ENCODE peak calls at places on chromosomes 5 and 9, in ten cellular contexts. One of them, this sample, is unnamed.

GRCh38 chr5:50663636-50664035 is 2.8 kb upstream of the PARP8 start:
- DNase-seq in iPS-NIHi11: no peak
- DNase-seq in body of pancreas: peak; percentile 37
- DNase-seq in kidney glomerular epithelial cell: no peak
- DNase-seq in GM03348: no peak
- DNase-seq in left colon: peak; percentile 35
- DNase-seq in posterior cingulate gyrus: no peak
- DNase-seq in NCI-H460: no peak
- DNase-seq in central memory CD8-positive, alpha-beta T cell: no peak
- DNase-seq in GM04503: no peak
- DNase-seq in this sample: no peak

GRCh38 chr5:150159741-150160179 is 4.1 kb upstream of the PDGFRB start:
- DNase-seq in central memory CD8-positive, alpha-beta T cell: no peak
- DNase-seq in left colon: no peak
- DNase-seq in GM03348: peak; percentile 92
- DNase-seq in posterior cingulate gyrus: no peak
- DNase-seq in GM04503: no peak
- DNase-seq in kidney glomerular epithelial cell: peak; percentile 44
- DNase-seq in body of pancreas: peak; percentile 34
- DNase-seq in iPS-NIHi11: peak; percentile 32
- DNase-seq in NCI-H460: no peak
- DNase-seq in this sample: no peak

GRCh38 chr5:16542275-16542674 is 74.5 kb downstream of the RETREG1 start:
- DNase-seq in NCI-H460: no peak
- DNase-seq in posterior cingulate gyrus: no peak
- DNase-seq in GM03348: no peak
- DNase-seq in left colon: no peak
- DNase-seq in central memory CD8-positive, alpha-beta T cell: no peak
- DNase-seq in kidney glomerular epithelial cell: no peak
- DNase-seq in body of pancreas: no peak
- DNase-seq in iPS-NIHi11: no peak
- DNase-seq in GM04503: no peak
- DNase-seq in this sample: no peak

GRCh38 chr9:14365667-14366066 is 51.7 kb upstream of the NFIB start:
- DNase-seq in left colon: no peak
- DNase-seq in body of pancreas: no peak
- DNase-seq in NCI-H460: no peak
- DNase-seq in GM04503: no peak
- DNase-seq in GM03348: peak; percentile 47
- DNase-seq in iPS-NIHi11: no peak
- DNase-seq in kidney glomerular epithelial cell: no peak
- DNase-seq in posterior cingulate gyrus: no peak
- DNase-seq in central memory CD8-positive, alpha-beta T cell: no peak
- DNase-seq in this sample: no peak

GRCh38 chr5:176875014-176875550 is 24.1 kb downstream of the HK3 start:
- DNase-seq in kidney glomerular epithelial cell: no peak
- DNase-seq in left colon: no peak
- DNase-seq in NCI-H460: no peak
- DNase-seq in iPS-NIHi11: no peak
- DNase-seq in posterior cingulate gyrus: no peak
- DNase-seq in GM04503: no peak
- DNase-seq in GM03348: no peak
- DNase-seq in central memory CD8-positive, alpha-beta T cell: no peak
- DNase-seq in body of pancreas: no peak
- DNase-seq in this sample: no peak

GRCh38 chr5:110884005-110884404 is 145.2 kb downstream of the SLC25A46 start:
- DNase-seq in posterior cingulate gyrus: no peak
- DNase-seq in left colon: no peak
- DNase-seq in iPS-NIHi11: no peak
- DNase-seq in NCI-H460: no peak
- DNase-seq in kidney glomerular epithelial cell: no peak
- DNase-seq in GM03348: no peak
- DNase-seq in central memory CD8-positive, alpha-beta T cell: no peak
- DNase-seq in GM04503: no peak
- DNase-seq in body of pancreas: no peak
- DNase-seq in this sample: no peak

GRCh38 chr5:97417977-97418376 is 234.9 kb upstream of the RIOK2 start:
- DNase-seq in posterior cingulate gyrus: no peak
- DNase-seq in GM03348: no peak
- DNase-seq in body of pancreas: no peak
- DNase-seq in central memory CD8-positive, alpha-beta T cell: no peak
- DNase-seq in left colon: no peak
- DNase-seq in NCI-H460: no peak
- DNase-seq in kidney glomerular epithelial cell: no peak
- DNase-seq in GM04503: no peak
- DNase-seq in iPS-NIHi11: no peak
- DNase-seq in this sample: no peak

GRCh38 chr5:2465383-2465782 is 286.1 kb downstream of the IRX2 start:
- DNase-seq in GM03348: no peak
- DNase-seq in iPS-NIHi11: peak; percentile 35
- DNase-seq in body of pancreas: no peak
- DNase-seq in posterior cingulate gyrus: no peak
- DNase-seq in GM04503: no peak
- DNase-seq in central memory CD8-positive, alpha-beta T cell: no peak
- DNase-seq in kidney glomerular epithelial cell: no peak
- DNase-seq in left colon: no peak
- DNase-seq in NCI-H460: no peak
- DNase-seq in this sample: no peak

GRCh38 chr9:73995836-73996235 is 501.3 kb upstream of the RORB start:
- DNase-seq in kidney glomerular epithelial cell: no peak
- DNase-seq in iPS-NIHi11: no peak
- DNase-seq in left colon: no peak
- DNase-seq in GM04503: no peak
- DNase-seq in central memory CD8-positive, alpha-beta T cell: no peak
- DNase-seq in posterior cingulate gyrus: no peak
- DNase-seq in GM03348: no peak
- DNase-seq in body of pancreas: no peak
- DNase-seq in NCI-H460: no peak
- DNase-seq in this sample: no peak

GRCh38 chr5:163397368-163397767 is 40.0 kb upstream of the CCNG1 start:
- DNase-seq in iPS-NIHi11: no peak
- DNase-seq in GM04503: no peak
- DNase-seq in NCI-H460: no peak
- DNase-seq in left colon: no peak
- DNase-seq in kidney glomerular epithelial cell: no peak
- DNase-seq in body of pancreas: no peak
- DNase-seq in central memory CD8-positive, alpha-beta T cell: no peak
- DNase-seq in GM03348: no peak
- DNase-seq in posterior cingulate gyrus: no peak
- DNase-seq in this sample: no peak

GRCh38 chr9:101604287-101604686 is 9.5 kb upstream of the PPP3R2 start:
- DNase-seq in posterior cingulate gyrus: no peak
- DNase-seq in NCI-H460: no peak
- DNase-seq in body of pancreas: no peak
- DNase-seq in kidney glomerular epithelial cell: no peak
- DNase-seq in left colon: no peak
- DNase-seq in iPS-NIHi11: no peak
- DNase-seq in GM03348: no peak
- DNase-seq in GM04503: no peak
- DNase-seq in central memory CD8-positive, alpha-beta T cell: no peak
- DNase-seq in this sample: no peak

GRCh38 chr5:168528521-168529360 is at the start of gene FBLL1:
- DNase-seq in kidney glomerular epithelial cell: no peak
- DNase-seq in left colon: no peak
- DNase-seq in posterior cingulate gyrus: peak; percentile 73
- DNase-seq in NCI-H460: peak; percentile 9
- DNase-seq in GM04503: no peak
- DNase-seq in iPS-NIHi11: peak; percentile 80
- DNase-seq in central memory CD8-positive, alpha-beta T cell: no peak
- DNase-seq in body of pancreas: peak; percentile 5
- DNase-seq in GM03348: peak; percentile 56
- DNase-seq in this sample: no peak

GRCh38 chr9:93185261-93186150 is 1.6 kb downstream of the WNK2 start:
- DNase-seq in GM03348: no peak
- DNase-seq in central memory CD8-positive, alpha-beta T cell: no peak
- DNase-seq in left colon: no peak
- DNase-seq in GM04503: no peak
- DNase-seq in posterior cingulate gyrus: no peak
- DNase-seq in iPS-NIHi11: peak; percentile 68
- DNase-seq in body of pancreas: peak; percentile 52
- DNase-seq in NCI-H460: no peak
- DNase-seq in kidney glomerular epithelial cell: no peak
- DNase-seq in this sample: no peak

GRCh38 chr5:14452685-14453084 is 128.9 kb upstream of the OTULINL start:
- DNase-seq in kidney glomerular epithelial cell: no peak
- DNase-seq in left colon: no peak
- DNase-seq in posterior cingulate gyrus: no peak
- DNase-seq in GM04503: no peak
- DNase-seq in central memory CD8-positive, alpha-beta T cell: no peak
- DNase-seq in body of pancreas: no peak
- DNase-seq in iPS-NIHi11: no peak
- DNase-seq in NCI-H460: no peak
- DNase-seq in GM03348: peak; percentile 42
- DNase-seq in this sample: no peak

GRCh38 chr9:110148384-110148783 is 59.6 kb downstream of the C9orf152 start:
- DNase-seq in GM04503: no peak
- DNase-seq in central memory CD8-positive, alpha-beta T cell: no peak
- DNase-seq in kidney glomerular epithelial cell: no peak
- DNase-seq in left colon: no peak
- DNase-seq in posterior cingulate gyrus: no peak
- DNase-seq in GM03348: no peak
- DNase-seq in NCI-H460: no peak
- DNase-seq in body of pancreas: no peak
- DNase-seq in iPS-NIHi11: no peak
- DNase-seq in this sample: no peak

GRCh38 chr5:132069561-132069960 is 4.0 kb upstream of the CSF2 start:
- DNase-seq in NCI-H460: no peak
- DNase-seq in iPS-NIHi11: no peak
- DNase-seq in posterior cingulate gyrus: no peak
- DNase-seq in GM03348: no peak
- DNase-seq in GM04503: no peak
- DNase-seq in central memory CD8-positive, alpha-beta T cell: no peak
- DNase-seq in kidney glomerular epithelial cell: no peak
- DNase-seq in body of pancreas: no peak
- DNase-seq in left colon: no peak
- DNase-seq in this sample: no peak

GRCh38 chr9:89942643-89943042 is 337.8 kb downstream of the GADD45G start:
- DNase-seq in GM03348: no peak
- DNase-seq in posterior cingulate gyrus: no peak
- DNase-seq in central memory CD8-positive, alpha-beta T cell: no peak
- DNase-seq in kidney glomerular epithelial cell: no peak
- DNase-seq in GM04503: no peak
- DNase-seq in iPS-NIHi11: no peak
- DNase-seq in body of pancreas: no peak
- DNase-seq in left colon: no peak
- DNase-seq in NCI-H460: no peak
- DNase-seq in this sample: no peak

GRCh38 chr9:2613730-2614271 is 7.8 kb upstream of the VLDLR start:
- DNase-seq in iPS-NIHi11: peak; percentile 34
- DNase-seq in body of pancreas: peak; percentile 21
- DNase-seq in GM03348: no peak
- DNase-seq in left colon: no peak
- DNase-seq in NCI-H460: no peak
- DNase-seq in central memory CD8-positive, alpha-beta T cell: no peak
- DNase-seq in kidney glomerular epithelial cell: no peak
- DNase-seq in GM04503: no peak
- DNase-seq in posterior cingulate gyrus: no peak
- DNase-seq in this sample: no peak

GRCh38 chr5:77906806-77907205 is 130.7 kb upstream of the TBCA start:
- DNase-seq in body of pancreas: no peak
- DNase-seq in GM04503: no peak
- DNase-seq in posterior cingulate gyrus: no peak
- DNase-seq in kidney glomerular epithelial cell: no peak
- DNase-seq in left colon: no peak
- DNase-seq in NCI-H460: no peak
- DNase-seq in iPS-NIHi11: no peak
- DNase-seq in central memory CD8-positive, alpha-beta T cell: no peak
- DNase-seq in GM03348: no peak
- DNase-seq in this sample: no peak

GRCh38 chr5:6705959-6706358 is 7.3 kb upstream of the TENT4A start:
- DNase-seq in iPS-NIHi11: no peak
- DNase-seq in GM03348: no peak
- DNase-seq in GM04503: no peak
- DNase-seq in central memory CD8-positive, alpha-beta T cell: no peak
- DNase-seq in posterior cingulate gyrus: no peak
- DNase-seq in left colon: no peak
- DNase-seq in kidney glomerular epithelial cell: no peak
- DNase-seq in NCI-H460: no peak
- DNase-seq in body of pancreas: no peak
- DNase-seq in this sample: no peak

GRCh38 chr5:179453616-179454015 is 96.7 kb upstream of the RUFY1 start:
- DNase-seq in GM03348: no peak
- DNase-seq in kidney glomerular epithelial cell: no peak
- DNase-seq in central memory CD8-positive, alpha-beta T cell: no peak
- DNase-seq in body of pancreas: no peak
- DNase-seq in posterior cingulate gyrus: no peak
- DNase-seq in left colon: no peak
- DNase-seq in GM04503: no peak
- DNase-seq in NCI-H460: no peak
- DNase-seq in iPS-NIHi11: no peak
- DNase-seq in this sample: no peak

GRCh38 chr9:132615822-132616221 is 33.4 kb downstream of the BARHL1 start:
- DNase-seq in GM04503: no peak
- DNase-seq in GM03348: no peak
- DNase-seq in NCI-H460: no peak
- DNase-seq in kidney glomerular epithelial cell: no peak
- DNase-seq in central memory CD8-positive, alpha-beta T cell: no peak
- DNase-seq in posterior cingulate gyrus: no peak
- DNase-seq in iPS-NIHi11: no peak
- DNase-seq in left colon: no peak
- DNase-seq in body of pancreas: no peak
- DNase-seq in this sample: no peak

GRCh38 chr9:34037626-34038025 is 11.1 kb downstream of the UBAP2 start:
- DNase-seq in GM04503: no peak
- DNase-seq in kidney glomerular epithelial cell: no peak
- DNase-seq in posterior cingulate gyrus: no peak
- DNase-seq in GM03348: no peak
- DNase-seq in left colon: no peak
- DNase-seq in body of pancreas: no peak
- DNase-seq in iPS-NIHi11: no peak
- DNase-seq in NCI-H460: no peak
- DNase-seq in central memory CD8-positive, alpha-beta T cell: no peak
- DNase-seq in this sample: no peak

GRCh38 chr9:116421006-116421538 is 266.0 kb upstream of the TRIM32 start:
- DNase-seq in left colon: no peak
- DNase-seq in body of pancreas: no peak
- DNase-seq in GM03348: peak; percentile 10
- DNase-seq in kidney glomerular epithelial cell: peak; percentile 28
- DNase-seq in NCI-H460: no peak
- DNase-seq in GM04503: no peak
- DNase-seq in iPS-NIHi11: no peak
- DNase-seq in central memory CD8-positive, alpha-beta T cell: no peak
- DNase-seq in posterior cingulate gyrus: no peak
- DNase-seq in this sample: no peak

GRCh38 chr5:96714951-96715451 is 52.8 kb downstream of the CAST start:
- DNase-seq in posterior cingulate gyrus: no peak
- DNase-seq in kidney glomerular epithelial cell: peak; percentile 40
- DNase-seq in GM03348: peak; percentile 64
- DNase-seq in body of pancreas: peak; percentile 93
- DNase-seq in left colon: peak; percentile 39
- DNase-seq in NCI-H460: peak; percentile 73
- DNase-seq in central memory CD8-positive, alpha-beta T cell: peak; percentile 43
- DNase-seq in iPS-NIHi11: no peak
- DNase-seq in GM04503: peak; percentile 74
- DNase-seq in this sample: peak; percentile 18

GRCh38 chr9:98010450-98010849 is 27.3 kb downstream of the ANP32B start:
- DNase-seq in GM03348: no peak
- DNase-seq in posterior cingulate gyrus: no peak
- DNase-seq in GM04503: no peak
- DNase-seq in iPS-NIHi11: peak; percentile 53
- DNase-seq in NCI-H460: no peak
- DNase-seq in left colon: no peak
- DNase-seq in body of pancreas: no peak
- DNase-seq in kidney glomerular epithelial cell: peak; percentile 72
- DNase-seq in central memory CD8-positive, alpha-beta T cell: no peak
- DNase-seq in this sample: no peak

GRCh38 chr5:25713259-25713658 is 1068.5 kb upstream of the CDH10 start:
- DNase-seq in GM04503: no peak
- DNase-seq in central memory CD8-positive, alpha-beta T cell: no peak
- DNase-seq in posterior cingulate gyrus: no peak
- DNase-seq in body of pancreas: no peak
- DNase-seq in NCI-H460: peak; percentile 38
- DNase-seq in iPS-NIHi11: peak; percentile 5
- DNase-seq in GM03348: no peak
- DNase-seq in kidney glomerular epithelial cell: no peak
- DNase-seq in left colon: no peak
- DNase-seq in this sample: no peak

GRCh38 chr9:133027134-133027533 is 3.7 kb upstream of the GTF3C5 start:
- DNase-seq in posterior cingulate gyrus: no peak
- DNase-seq in iPS-NIHi11: no peak
- DNase-seq in body of pancreas: no peak
- DNase-seq in kidney glomerular epithelial cell: no peak
- DNase-seq in NCI-H460: no peak
- DNase-seq in GM03348: no peak
- DNase-seq in GM04503: no peak
- DNase-seq in central memory CD8-positive, alpha-beta T cell: no peak
- DNase-seq in left colon: no peak
- DNase-seq in this sample: no peak

This sample was measured in smooth muscle cell of the brain vasculature.